ENCODE peak calls at places on chromosomes 13 and 19, in five cellular contexts. J is IMR-90, E is H1, U is HepG2, N is K562. G is an unnamed sample.

GRCh38 chr13:111142472-111142871 is 27.4 kb downstream of the ARHGEF7 start:
- DNase-seq in J (no peak), E (no peak), U (no peak), N (no peak), G (no peak)

GRCh38 chr19:49764341-49764740 is 1.2 kb upstream of the TSKS start:
- DNase-seq in J (no peak), E (no peak), U (no peak), N (no peak), G (no peak)

GRCh38 chr19:10346509-10346908 is 7.1 kb upstream of the ICAM3 start:
- DNase-seq in J (peak; percentile 25), E (no peak), U (peak; percentile 74), N (no peak), G (no peak)

GRCh38 chr19:20367811-20368294 is 197.7 kb downstream of the ZNF737 start:
- DNase-seq in J (no peak), E (peak; percentile 62), U (no peak), N (no peak), G (no peak)

GRCh38 chr19:6259312-6259861 is 20.4 kb downstream of the MLLT1 start:
- DNase-seq in J (peak; percentile 75), E (no peak), U (no peak), N (no peak), G (no peak)

GRCh38 chr13:68358218-68358817 is 1128.2 kb upstream of the PCDH9 start:
- DNase-seq in J (no peak), E (no peak), U (no peak), N (no peak), G (no peak)

GRCh38 chr13:36154567-36155231 is 23.5 kb upstream of the DCLK1 start:
- DNase-seq in J (no peak), E (peak; percentile 69), U (no peak), N (no peak), G (no peak)

GRCh38 chr13:51518847-51519246 is 65.4 kb upstream of the WDFY2 start:
- DNase-seq in J (peak; percentile 40), E (no peak), U (no peak), N (no peak), G (no peak)

GRCh38 chr13:99307247-99307646 is at the start of gene GPR183:
- DNase-seq in J (peak; percentile 43), E (no peak), U (no peak), N (peak; percentile 17), G (no peak)

GRCh38 chr19:28508666-28509065 is 704.3 kb downstream of the UQCRFS1 start:
- DNase-seq in J (no peak), E (peak; percentile 8), U (no peak), N (no peak), G (no peak)

GRCh38 chr19:4294389-4294788 is 7.8 kb downstream of the TMIGD2 start:
- DNase-seq in J (no peak), E (no peak), U (no peak), N (no peak), G (no peak)

GRCh38 chr19:39409207-39409885 is 2.7 kb downstream of the ZFP36 start:
- DNase-seq in J (peak; percentile 61), E (peak; percentile 94), U (peak; percentile 61), N (peak; percentile 81), G (peak; percentile 89)

GRCh38 chr13:19860884-19861655 is 2.4 kb downstream of the ZMYM5 start:
- DNase-seq in J (peak; percentile 73), E (no peak), U (peak; percentile 77), N (no peak), G (no peak)

GRCh38 chr19:42179501-42179817 is 38.0 kb downstream of the DEDD2 start:
- DNase-seq in J (no peak), E (no peak), U (no peak), N (no peak), G (no peak)

GRCh38 chr19:55041627-55042343 is 3.7 kb upstream of the GP6 start:
- DNase-seq in J (no peak), E (no peak), U (no peak), N (peak; percentile 80), G (no peak)

GRCh38 chr13:70391678-70392077 is 283.4 kb upstream of the KLHL1 start:
- DNase-seq in J (no peak), E (no peak), U (peak; percentile 14), N (no peak), G (no peak)

GRCh38 chr19:30529876-30530275 is 157.7 kb downstream of the ZNF536 start:
- DNase-seq in J (no peak), E (no peak), U (no peak), N (no peak), G (no peak)

GRCh38 chr19:19775891-19776205 is 42.9 kb upstream of the ZNF14 start:
- DNase-seq in J (no peak), E (no peak), U (no peak), N (no peak), G (no peak)

GRCh38 chr13:48531416-48532145 is 1.3 kb downstream of the RCBTB2 start:
- DNase-seq in J (no peak), E (no peak), U (peak; percentile 13), N (no peak), G (no peak)

GRCh38 chr19:8396563-8397203 is 6.5 kb downstream of the RAB11B start:
- DNase-seq in J (peak; percentile 39), E (peak; percentile 90), U (peak; percentile 35), N (peak; percentile 86), G (peak; percentile 69)

GRCh38 chr13:113546571-113547247 is 37.8 kb upstream of the TFDP1 start:
- DNase-seq in J (peak; percentile 28), E (peak; percentile 45), U (no peak), N (no peak), G (no peak)

GRCh38 chr19:29084266-29084665 is 128.7 kb downstream of the UQCRFS1 start:
- DNase-seq in J (no peak), E (peak; percentile 68), U (no peak), N (peak; percentile 53), G (peak; percentile 55)

GRCh38 chr13:114140131-114140908 is 7.9 kb upstream of the RASA3 start:
- DNase-seq in J (no peak), E (no peak), U (no peak), N (no peak), G (no peak)

DNA sequence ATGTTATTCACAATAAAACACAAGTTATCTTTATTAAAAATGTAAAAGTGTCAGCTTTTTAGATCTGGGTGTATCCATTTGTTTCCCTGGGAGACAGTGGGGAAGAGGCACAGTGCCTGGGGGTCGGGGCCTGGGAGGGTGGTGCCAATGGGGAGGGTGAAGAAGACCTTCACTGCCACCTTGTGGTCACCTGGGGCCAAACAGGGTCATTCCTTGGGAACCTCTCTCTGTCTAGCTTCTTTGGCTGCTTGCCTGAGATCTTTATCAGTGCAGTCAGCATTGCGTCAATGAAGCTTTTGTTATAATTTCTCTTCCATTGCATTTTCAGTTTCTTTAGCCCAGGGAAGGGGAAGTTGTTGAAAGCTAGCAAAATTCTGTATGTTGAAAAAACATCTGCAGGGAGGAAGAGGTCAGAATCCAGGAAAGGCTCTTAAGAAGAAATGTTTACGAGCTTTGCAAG is 39.1 kb downstream of the PCDH8 start:
- DNase-seq in J (peak; percentile 39), E (peak; percentile 88), U (peak; percentile 80), N (peak; percentile 85), G (peak; percentile 68)
- TF ChIP-seq MAFK in J (no peak), E (no peak), U (peak; percentile 34), N (no peak), G (no peak)

DNA sequence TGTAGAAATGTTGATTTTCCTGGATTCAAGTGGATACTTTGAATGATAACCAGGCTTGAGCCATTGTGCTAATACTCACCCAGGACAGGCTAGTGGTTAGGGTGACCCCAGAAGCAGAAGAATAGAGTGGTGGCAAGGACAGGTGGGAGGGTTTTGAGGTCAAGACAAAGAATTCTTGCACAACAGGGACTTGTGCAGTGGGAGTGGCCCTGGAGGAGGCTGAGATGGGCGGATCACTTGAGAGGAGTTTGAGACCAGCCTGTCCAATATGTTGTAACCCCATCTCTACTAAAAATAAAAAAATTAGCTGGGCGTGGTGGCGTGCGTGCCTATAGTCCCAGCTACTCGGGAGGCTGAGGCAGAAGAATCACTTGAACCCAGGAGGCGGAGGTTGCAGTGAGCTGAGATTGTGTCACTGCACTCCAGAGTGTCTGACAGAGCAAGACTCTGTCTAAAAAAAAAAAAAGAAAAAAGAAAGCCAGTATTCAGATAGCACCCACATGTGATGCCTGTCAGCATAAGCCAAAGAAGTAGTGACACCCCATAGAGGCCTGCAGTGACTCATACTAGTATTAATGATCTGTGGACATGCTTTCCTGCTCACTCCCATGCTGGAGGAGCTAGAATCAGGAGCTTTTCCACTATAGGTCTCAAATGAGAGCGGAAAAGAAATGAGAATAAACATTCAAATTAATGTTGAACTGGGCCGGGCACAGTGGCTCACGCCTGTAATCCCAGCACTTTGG is 78.7 kb downstream of the RNF17 start:
- DNase-seq in J (no peak), E (no peak), U (no peak), N (no peak), G (no peak)
- TF ChIP-seq MAFK in J (no peak), E (no peak), U (no peak), N (no peak), G (no peak)

GRCh38 chr19:58578430-58578925 is 5.3 kb upstream of the MZF1 start:
- DNase-seq in J (no peak), E (no peak), U (no peak), N (no peak), G (no peak)

GRCh38 chr19:58579473-58580142 is 6.5 kb upstream of the MZF1 start:
- DNase-seq in J (no peak), E (no peak), U (no peak), N (no peak), G (no peak)

GRCh38 chr19:58581227-58582141 is 8.3 kb upstream of the MZF1 start:
- DNase-seq in J (peak; percentile 91), E (peak; percentile 99), U (peak; percentile 16), N (peak; percentile 84), G (peak; percentile 90)

GRCh38 chr19:58575183-58576041 is 2.3 kb upstream of the MZF1 start:
- DNase-seq in J (peak; percentile 85), E (peak; percentile 87), U (peak; percentile 83), N (peak; percentile 87), G (peak; percentile 95)

DNA sequence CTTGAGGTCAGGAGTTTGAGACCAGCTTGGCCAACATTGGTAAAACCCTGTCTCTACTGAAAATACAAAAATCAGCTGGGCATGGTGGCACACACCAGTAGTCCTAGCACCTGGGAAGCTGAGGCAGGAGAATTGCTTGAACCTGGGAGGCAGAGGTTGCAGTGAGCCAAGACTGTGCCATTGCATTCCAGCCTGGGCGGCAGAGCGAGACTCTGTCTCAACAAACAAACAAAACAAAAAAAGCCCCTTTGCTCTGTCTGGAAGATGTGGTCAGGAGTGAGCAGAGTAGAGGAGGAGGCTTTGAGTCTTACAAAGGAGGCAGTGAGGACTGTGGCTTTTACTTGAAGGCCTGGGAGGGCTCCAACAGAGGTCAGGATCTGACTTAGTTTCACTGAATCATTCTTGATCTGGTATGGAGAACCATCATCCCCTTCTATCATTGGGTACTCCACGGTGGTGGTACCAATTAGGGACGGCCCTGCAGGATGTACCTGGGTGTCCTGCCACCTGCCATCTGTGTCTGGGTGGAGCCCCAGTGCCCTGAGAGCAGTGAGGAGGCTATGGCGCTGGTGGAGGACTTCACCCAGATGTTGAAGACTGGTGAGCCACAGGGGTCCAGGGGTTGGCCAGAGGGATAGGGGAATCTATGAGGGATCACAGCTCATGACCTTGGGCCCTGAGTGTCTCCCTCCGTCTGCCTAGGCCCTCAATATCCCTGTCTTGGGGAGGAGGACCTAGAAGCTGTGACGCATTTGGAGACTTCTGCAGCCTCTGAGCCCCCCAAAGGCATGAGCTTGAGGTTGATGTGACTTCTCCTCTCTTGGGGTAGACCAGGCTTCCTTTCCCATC is 4.7 kb upstream of the MZF1 start:
- DNase-seq in J (no peak), E (no peak), U (no peak), N (no peak), G (no peak)
- TF ChIP-seq MAFK in J (no peak), E (no peak), U (no peak), N (no peak), G (no peak)

DNA sequence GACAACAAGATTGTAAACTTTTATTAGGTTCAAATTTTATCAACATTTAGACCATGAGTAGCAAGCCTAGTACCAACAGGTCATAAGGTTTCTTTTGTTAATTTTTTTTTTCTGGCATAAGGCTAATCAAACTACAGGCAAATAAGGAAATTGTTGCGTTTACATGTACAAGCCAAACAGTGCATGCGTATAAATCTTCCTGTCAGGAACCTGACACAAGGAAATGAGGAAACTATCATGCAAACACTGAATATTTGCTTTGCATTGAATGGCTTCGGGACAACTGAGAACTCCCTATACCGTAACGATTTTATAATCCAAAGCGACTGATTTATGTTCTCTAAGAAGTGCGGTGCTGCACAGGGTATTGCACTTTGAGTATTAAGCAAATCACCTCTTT is 133.0 kb upstream of the TRPC4 start:
- DNase-seq in J (no peak), E (no peak), U (no peak), N (no peak), G (no peak)
- TF ChIP-seq MAFK in J (no peak), E (no peak), U (no peak), N (no peak), G (no peak)